ENCODE peak calls at places on chromosomes 12 and 14, in four cellular contexts. W is activated CD4-positive, alpha-beta T cell treated with anti-CD3 and anti-CD28 coated beads, Interleukin-2, amount 10 ng/mL, durations not matched to agents 7 days and 5 days; X is RPMI7951; B is left cardiac atrium. F is an unnamed sample.

GRCh38 chr12:89578499-89578898 is 52.7 kb upstream of the POC1B start:
- DNase-seq in B (no peak), W (no peak), X (no peak), F (no peak)

GRCh38 chr12:124764451-124764850 is 99.2 kb downstream of the SCARB1 start:
- DNase-seq in X (peak), W (peak), B (peak), F (no peak)

GRCh38 chr12:106033161-106033675 is 105.5 kb downstream of the NUAK1 start:
- DNase-seq in X (peak), W (no peak), B (no peak), F (no peak)

GRCh38 chr14:33332497-33332896 is 393.8 kb downstream of the NPAS3 start:
- DNase-seq in B (no peak), W (no peak), X (no peak), F (no peak)

GRCh38 chr12:25497021-25497420 is 56.1 kb downstream of the LMNTD1 start:
- DNase-seq in X (peak), B (no peak), W (no peak), F (no peak)

GRCh38 chr12:25829192-25829591 is 129.3 kb upstream of the RASSF8 start:
- DNase-seq in B (peak), X (peak), W (no peak), F (no peak)

GRCh38 chr14:44640416-44640815 is 133.3 kb upstream of the FSCB start:
- DNase-seq in B (no peak), W (no peak), X (no peak), F (no peak)

GRCh38 chr14:35470775-35471174 is 63.2 kb upstream of the INSM2 start:
- DNase-seq in B (no peak), W (no peak), X (peak), F (no peak)

GRCh38 chr14:60647081-60647836 is 2.0 kb downstream of the SIX1 start:
- DNase-seq in X (peak), B (no peak), W (no peak), F (no peak)

GRCh38 chr12:49233842-49234526 is 30.9 kb upstream of the TUBA1C start:
- DNase-seq in B (peak), X (no peak), W (peak), F (no peak)

GRCh38 chr14:91714805-91715204 is 17.1 kb downstream of the CATSPERB start:
- DNase-seq in B (no peak), W (peak), X (no peak), F (no peak)

GRCh38 chr14:100297320-100298300 is 8.6 kb downstream of the SLC25A29 start:
- DNase-seq in B (peak), X (peak), W (no peak), F (peak)

GRCh38 chr12:78431931-78432330 is 432.6 kb upstream of the SYT1 start:
- DNase-seq in W (no peak), X (no peak), B (no peak), F (no peak)

GRCh38 chr14:89740241-89740640 is 214.3 kb downstream of the EFCAB11 start:
- DNase-seq in X (no peak), B (no peak), W (no peak), F (no peak)

GRCh38 chr12:96578526-96579125 is 89.2 kb downstream of the CFAP54 start:
- DNase-seq in B (no peak), X (peak), W (peak), F (no peak)

GRCh38 chr14:90384543-90384911 is 12.3 kb upstream of the CALM1 start:
- DNase-seq in W (peak), B (no peak), X (no peak), F (no peak)

GRCh38 chr14:64572721-64573508 is 23.2 kb downstream of the PPP1R36 start:
- DNase-seq in B (no peak), X (no peak), W (no peak), F (no peak)

GRCh38 chr12:92075425-92075891 is 70.2 kb downstream of the BTG1 start:
- DNase-seq in B (no peak), X (no peak), W (no peak), F (no peak)

GRCh38 chr14:97723834-97724770 is 926.9 kb downstream of the VRK1 start:
- DNase-seq in W (peak), X (no peak), B (no peak), F (no peak)

GRCh38 chr12:112183141-112183581 is 57.8 kb downstream of the TRAFD1 start:
- DNase-seq in W (no peak), B (no peak), X (peak), F (no peak)

GRCh38 chr12:69642531-69642930 is 31.8 kb upstream of the LRRC10 start:
- DNase-seq in X (no peak), B (peak), W (no peak), F (no peak)

GRCh38 chr12:64252708-64253107 is 30.6 kb upstream of the KICS2 start:
- DNase-seq in X (no peak), W (no peak), B (no peak), F (no peak)

GRCh38 chr12:104748356-104748755 is 209.7 kb downstream of the SLC41A2 start:
- DNase-seq in W (no peak), B (no peak), X (no peak), F (no peak)